ENCODE peak calls at places on chromosomes 5 and 9, in six cellular contexts. C, D, L, T, B and Y are unnamed samples. For H3K9me3 and H3K4me1, the result is how much of the 10 kb centered on the place peaks cover.

GRCh38 chr9:4740623-4741364 is at the start of gene AK3:
- DNase-seq in C (peak), D (peak), L (peak), T (peak), B (peak), Y (peak)

GRCh38 chr5:56637321-56637920 is 177.9 kb upstream of the MAP3K1 start:
- DNase-seq in C (no peak), D (no peak), L (no peak), T (no peak), B (no peak), Y (no peak)

GRCh38 chr5:57666582-57666981 is 184.0 kb upstream of the ACTBL2 start:
- DNase-seq in C (no peak), D (no peak), L (no peak), T (no peak), B (no peak), Y (no peak)

GRCh38 chr5:16913840-16914435 is 22.1 kb downstream of the MYO10 start:
- DNase-seq in C (no peak), D (no peak), L (peak), T (no peak), B (no peak), Y (no peak)

GRCh38 chr9:112299514-112299913 is 33.9 kb downstream of the PTBP3 start:
- DNase-seq in C (no peak), D (no peak), L (no peak), T (no peak), B (no peak), Y (no peak)

GRCh38 chr5:150485770-150486401 is 22.0 kb upstream of the NDST1 start:
- DNase-seq in C (no peak), D (no peak), L (peak), T (peak), B (peak), Y (peak)

GRCh38 chr5:166856771-166857170 is 1434.7 kb upstream of the WWC1 start:
- DNase-seq in C (no peak), D (no peak), L (no peak), T (no peak), B (no peak), Y (no peak)

GRCh38 chr9:96398582-96399334 is 15.2 kb upstream of the SLC35D2 start:
- DNase-seq in C (no peak), D (no peak), L (no peak), T (no peak), B (no peak), Y (no peak)

GRCh38 chr9:25353783-25354182 is 324.5 kb downstream of the TUSC1 start:
- DNase-seq in C (no peak), D (no peak), L (no peak), T (no peak), B (no peak), Y (no peak)

GRCh38 chr5:28678899-28679298 is 1640.5 kb upstream of the CDH9 start:
- DNase-seq in C (no peak), D (no peak), L (no peak), T (no peak), B (no peak), Y (no peak)

GRCh38 chr9:128164332-128164885 is 4.3 kb downstream of the BBLN start:
- DNase-seq in C (no peak), D (no peak), L (no peak), T (no peak), B (no peak), Y (no peak)

GRCh38 chr9:124502711-124503702 is 4.2 kb downstream of the NR5A1 start:
- DNase-seq in C (no peak), D (no peak), L (no peak), T (no peak), B (no peak), Y (no peak)
- H3K9me3 ChIP-seq in C (under half), D (under half), L (under half), T (under half), B (under half), Y (under half)

GRCh38 chr5:10602031-10602806 is 38.3 kb downstream of the ANKRD33B start:
- DNase-seq in C (no peak), D (no peak), L (no peak), T (peak), B (no peak), Y (no peak)

GRCh38 chr5:10599113-10599512 is 35.2 kb downstream of the ANKRD33B start:
- DNase-seq in C (no peak), D (no peak), L (no peak), T (no peak), B (no peak), Y (no peak)

GRCh38 chr5:10601246-10602030 is 37.6 kb downstream of the ANKRD33B start:
- DNase-seq in C (no peak), D (peak), L (peak), T (peak), B (peak), Y (peak)

GRCh38 chr5:10600629-10601245 is 36.9 kb downstream of the ANKRD33B start:
- DNase-seq in C (no peak), D (no peak), L (no peak), T (no peak), B (no peak), Y (no peak)

DNA sequence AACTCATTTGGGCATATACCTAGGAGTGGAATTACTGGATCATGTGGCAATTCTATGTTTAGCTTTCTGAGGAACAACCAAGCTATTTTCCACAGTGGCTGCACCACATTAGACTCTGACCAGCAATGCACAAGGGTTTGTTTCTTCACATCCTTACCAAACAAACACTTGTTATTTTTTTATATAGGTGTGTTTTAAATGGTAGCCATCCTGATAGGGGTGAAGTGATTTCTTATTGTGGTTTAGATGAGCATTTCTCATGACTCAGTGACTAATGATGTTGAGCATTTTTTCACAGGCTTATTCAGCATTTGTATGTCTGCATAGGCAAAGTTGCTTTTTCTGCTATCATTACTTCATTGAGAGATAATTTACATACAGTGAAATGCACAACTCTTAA is 36.0 kb downstream of the ANKRD33B start:
- DNase-seq in C (no peak), D (no peak), L (no peak), T (no peak), B (no peak), Y (no peak)
- H3K4me1 ChIP-seq in C (under half), D (under half), L (under half), T (under half), B (half or more), Y (under half)

GRCh38 chr5:135537745-135538144 is 2.0 kb upstream of the NEUROG1 start:
- DNase-seq in C (no peak), D (no peak), L (no peak), T (no peak), B (no peak), Y (no peak)

GRCh38 chr5:135537271-135537670 is 1.5 kb upstream of the NEUROG1 start:
- DNase-seq in C (no peak), D (no peak), L (no peak), T (no peak), B (no peak), Y (no peak)

GRCh38 chr5:135535820-135536801 is at the start of gene NEUROG1:
- DNase-seq in C (no peak), D (no peak), L (no peak), T (no peak), B (no peak), Y (no peak)

GRCh38 chr5:135539430-135540005 is 3.8 kb upstream of the NEUROG1 start:
- DNase-seq in C (no peak), D (no peak), L (no peak), T (no peak), B (no peak), Y (no peak)

GRCh38 chr5:135538261-135538660 is 2.5 kb upstream of the NEUROG1 start:
- DNase-seq in C (no peak), D (no peak), L (no peak), T (no peak), B (no peak), Y (no peak)
- H3K4me3 ChIP-seq in C (no peak), D (no peak), L (no peak), T (no peak), B (no peak), Y (no peak)

GRCh38 chr9:73213300-73213699 is 61.6 kb downstream of the ANXA1 start:
- DNase-seq in C (no peak), D (no peak), L (no peak), T (no peak), B (no peak), Y (no peak)
- H3K9me3 ChIP-seq in C (under half), D (under half), L (under half), T (under half), B (under half), Y (under half)

DNA sequence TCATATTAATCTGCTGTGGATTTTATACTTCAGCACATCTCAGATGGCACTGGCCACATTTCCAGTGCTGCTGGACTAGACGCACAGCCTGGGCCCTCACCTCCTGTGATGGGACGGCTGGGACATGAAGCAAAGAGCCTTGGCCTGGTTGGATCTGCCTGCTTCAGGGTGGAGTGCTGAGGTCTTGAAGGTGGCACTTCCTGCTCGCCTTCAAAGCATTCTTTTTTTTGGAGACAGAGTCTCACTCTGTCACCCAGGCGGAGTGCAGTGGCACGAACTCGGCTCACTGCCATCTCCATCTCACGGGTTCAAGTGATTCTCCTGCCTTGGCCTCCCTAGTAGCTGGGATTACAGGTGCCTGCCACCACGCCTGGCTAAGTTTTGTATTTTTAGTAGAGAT is 73.1 kb downstream of the RAPGEF1 start:
- DNase-seq in C (no peak), D (no peak), L (no peak), T (no peak), B (no peak), Y (no peak)
- H3K4me1 ChIP-seq in C (half or more), D (under half), L (under half), T (under half), B (under half), Y (under half)

DNA sequence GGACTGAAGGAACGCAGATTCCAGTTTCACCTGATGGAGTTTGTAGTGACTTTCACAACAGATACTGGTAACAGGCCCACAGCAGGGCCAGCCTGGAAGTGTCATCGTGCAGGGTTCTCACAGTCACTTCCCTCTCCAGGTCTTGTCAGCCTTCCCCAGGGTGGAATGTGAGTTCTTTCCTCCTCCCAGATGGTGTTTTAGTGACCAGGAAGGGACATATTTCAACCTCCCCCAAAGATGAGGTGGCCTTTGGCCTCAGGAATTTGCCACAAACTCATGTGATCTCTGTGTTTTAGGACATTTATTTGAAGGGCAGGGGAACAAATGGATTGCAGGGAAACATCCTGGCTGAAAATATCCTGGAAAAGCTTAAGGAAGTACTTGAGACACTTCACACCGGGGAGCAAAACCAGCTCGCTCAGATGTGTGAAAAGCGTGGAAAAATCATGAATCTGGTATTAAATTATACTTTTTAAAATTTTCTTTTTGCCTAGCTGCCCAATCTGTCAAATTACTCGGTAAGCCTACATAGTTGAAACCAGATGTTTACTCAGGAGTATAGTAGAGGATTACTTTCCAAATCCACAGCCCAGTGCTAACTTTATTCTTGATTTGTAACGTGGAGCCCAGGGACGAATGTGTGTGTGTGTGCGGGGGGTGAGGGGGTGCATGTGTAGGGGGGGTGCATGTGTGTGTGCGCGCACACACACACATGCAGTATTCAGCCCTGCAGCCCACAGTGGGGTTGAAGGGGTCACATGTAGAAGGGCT is 66.8 kb downstream of the PTPDC1 start:
- DNase-seq in C (no peak), D (no peak), L (no peak), T (no peak), B (no peak), Y (no peak)
- H3K4me3 ChIP-seq in C (no peak), D (no peak), L (no peak), T (no peak), B (no peak), Y (no peak)

GRCh38 chr5:178997191-178997590 is 2.1 kb upstream of the GRM6 start:
- DNase-seq in C (no peak), D (no peak), L (no peak), T (no peak), B (no peak), Y (no peak)
- H3K9me3 ChIP-seq in C (under half), D (under half), L (under half), T (under half), B (under half), Y (under half)

DNA sequence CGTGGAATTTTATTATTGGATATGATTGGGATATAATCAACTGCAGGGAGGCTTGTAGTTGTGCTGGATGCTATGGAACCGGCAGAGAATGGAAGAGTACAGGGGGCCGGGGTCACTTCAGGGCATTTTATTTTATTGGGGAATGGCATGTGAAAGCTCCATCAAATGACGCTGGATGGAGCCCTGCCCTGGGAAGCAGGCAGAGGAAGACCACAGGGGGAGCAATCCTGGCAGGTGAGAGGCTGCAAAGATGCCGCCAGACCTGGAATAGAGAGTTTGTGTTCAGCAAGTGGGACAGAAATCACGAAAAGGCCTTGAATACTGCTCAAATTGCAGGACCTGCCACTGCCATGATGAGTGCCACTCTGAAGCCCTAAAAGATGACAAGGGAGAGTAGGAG is 30.9 kb upstream of the TGFBI start:
- DNase-seq in C (no peak), D (no peak), L (no peak), T (no peak), B (no peak), Y (no peak)
- H3K4me1 ChIP-seq in C (under half), D (under half), L (under half), T (under half), B (under half), Y (under half)

GRCh38 chr5:136023935-136024645 is 4.7 kb upstream of the TGFBI start:
- DNase-seq in C (no peak), D (no peak), L (no peak), T (no peak), B (no peak), Y (no peak)
- H3K4me3 ChIP-seq in C (no peak), D (no peak), L (no peak), T (no peak), B (no peak), Y (no peak)